ENCODE peak calls at places on chromosomes 12 and 14, in nine cellular contexts. N is transverse colon, Q is sigmoid colon, Z is A549, B is K562, C is stomach, R is tibial nerve, U is suprapubic skin, H is upper lobe of left lung. Y is an unnamed sample.
A peak's percentile ranks its signal among the peaks of the same experiment; 100 is the strongest.

GRCh38 chr14:48936352-48936751 is 649.8 kb downstream of the RPS29 start:
- DNase-seq in N (no peak), Q (peak; percentile 64), Z (no peak), B (no peak), C (no peak), R (no peak), U (no peak), H (no peak), Y (no peak)

GRCh38 chr14:104794099-104794498 is 1.4 kb downstream of the AKT1 start:
- DNase-seq in N (peak; percentile 68), Q (no peak), Z (peak; percentile 73), B (peak; percentile 70), C (peak; percentile 52), R (no peak), U (no peak), H (peak; percentile 82), Y (no peak)

GRCh38 chr12:20585055-20585625 is 110.0 kb upstream of the SLCO1C1 start:
- DNase-seq in N (no peak), Q (no peak), Z (no peak), B (no peak), C (no peak), R (no peak), U (no peak), H (no peak), Y (no peak)

GRCh38 chr14:99378782-99379214 is 101.9 kb downstream of the SETD3 start:
- DNase-seq in N (peak; percentile 24), Q (no peak), Z (peak; percentile 78), B (peak; percentile 23), C (no peak), R (no peak), U (no peak), H (peak; percentile 23), Y (no peak)

GRCh38 chr12:81229718-81230117 is 151.8 kb downstream of the ACSS3 start:
- DNase-seq in N (no peak), Q (no peak), Z (no peak), B (no peak), C (no peak), R (no peak), U (no peak), H (no peak), Y (no peak)

GRCh38 chr14:71403673-71404072 is 496.4 kb downstream of the PCNX1 start:
- DNase-seq in N (peak; percentile 14), Q (no peak), Z (no peak), B (no peak), C (no peak), R (no peak), U (no peak), H (no peak), Y (no peak)

GRCh38 chr14:99186956-99187690 is 84.9 kb downstream of the BCL11B start:
- DNase-seq in N (no peak), Q (no peak), Z (no peak), B (no peak), C (no peak), R (no peak), U (no peak), H (no peak), Y (no peak)

GRCh38 chr12:46391630-46392029 is 19.1 kb upstream of the SLC38A2 start:
- DNase-seq in N (no peak), Q (no peak), Z (no peak), B (no peak), C (no peak), R (peak; percentile 32), U (no peak), H (no peak), Y (no peak)

GRCh38 chr14:94328196-94328595 is 5.1 kb upstream of the SERPINA6 start:
- DNase-seq in N (no peak), Q (no peak), Z (no peak), B (no peak), C (no peak), R (no peak), U (no peak), H (no peak), Y (no peak)

GRCh38 chr12:70637286-70637685 is at the start of gene PTPRB:
- DNase-seq in N (no peak), Q (no peak), Z (no peak), B (no peak), C (no peak), R (no peak), U (no peak), H (no peak), Y (no peak)

GRCh38 chr12:45671254-45671653 is 58.3 kb upstream of the ARID2 start:
- DNase-seq in N (no peak), Q (no peak), Z (no peak), B (no peak), C (no peak), R (no peak), U (no peak), H (no peak), Y (no peak)

GRCh38 chr12:94553130-94553519 is 93.5 kb upstream of the CEP83 start:
- DNase-seq in N (no peak), Q (no peak), Z (no peak), B (no peak), C (no peak), R (no peak), U (no peak), H (no peak), Y (peak; percentile 64)

GRCh38 chr14:21308132-21308478 is 28.2 kb downstream of the RPGRIP1 start:
- DNase-seq in N (no peak), Q (no peak), Z (no peak), B (peak; percentile 31), C (no peak), R (no peak), U (no peak), H (no peak), Y (no peak)

GRCh38 chr14:99261916-99262787 is 9.8 kb downstream of the BCL11B start:
- DNase-seq in N (peak; percentile 57), Q (no peak), Z (no peak), B (no peak), C (peak; percentile 43), R (no peak), U (no peak), H (peak; percentile 55), Y (no peak)

GRCh38 chr14:76514599-76514998 is 138.7 kb downstream of the ESRRB start:
- DNase-seq in N (no peak), Q (no peak), Z (peak; percentile 63), B (peak; percentile 45), C (no peak), R (no peak), U (no peak), H (no peak), Y (no peak)

DNA sequence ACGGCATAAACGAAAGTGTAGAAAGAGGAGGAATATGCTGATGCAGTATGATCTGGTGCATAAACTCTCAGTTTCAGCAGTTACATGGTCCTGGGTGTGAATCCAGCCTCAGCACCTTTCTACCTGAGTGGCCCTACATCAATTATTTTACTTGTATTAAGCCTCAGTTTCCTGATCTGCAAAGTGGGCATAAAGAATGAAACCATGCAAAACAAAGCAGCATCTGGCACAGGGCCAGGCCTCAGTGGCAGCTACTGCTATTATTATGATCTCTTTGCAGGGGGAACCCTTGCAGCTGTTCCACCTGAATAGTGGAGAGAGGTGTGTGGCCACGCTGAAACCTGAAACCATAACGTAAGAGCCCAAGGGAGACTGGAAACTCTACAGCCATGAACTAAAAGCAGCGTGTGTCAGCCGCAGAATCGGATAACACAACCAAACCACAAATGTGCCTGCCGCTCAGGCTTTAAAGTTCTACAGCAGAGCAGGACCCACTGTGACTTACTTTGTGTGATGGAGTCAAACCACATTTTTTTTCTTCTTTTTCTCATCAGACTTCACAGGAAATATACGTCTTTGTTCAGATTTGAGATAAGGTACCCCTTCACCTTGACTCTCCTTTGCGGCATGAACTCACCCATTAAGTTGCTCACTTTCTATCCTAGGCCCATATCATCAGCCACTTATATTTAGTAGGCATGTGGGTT is 29.2 kb upstream of the FOS start:
- DNase-seq in N (peak; percentile 73), Q (no peak), Z (no peak), B (no peak), C (peak; percentile 59), R (no peak), U (no peak), H (peak; percentile 62), Y (no peak)
- TF ChIP-seq EP300 in N (no peak), Q (no peak), Z (no peak), B (no peak), C (no peak), R (no peak), U (no peak), H (peak; percentile 33), Y (no peak)

DNA sequence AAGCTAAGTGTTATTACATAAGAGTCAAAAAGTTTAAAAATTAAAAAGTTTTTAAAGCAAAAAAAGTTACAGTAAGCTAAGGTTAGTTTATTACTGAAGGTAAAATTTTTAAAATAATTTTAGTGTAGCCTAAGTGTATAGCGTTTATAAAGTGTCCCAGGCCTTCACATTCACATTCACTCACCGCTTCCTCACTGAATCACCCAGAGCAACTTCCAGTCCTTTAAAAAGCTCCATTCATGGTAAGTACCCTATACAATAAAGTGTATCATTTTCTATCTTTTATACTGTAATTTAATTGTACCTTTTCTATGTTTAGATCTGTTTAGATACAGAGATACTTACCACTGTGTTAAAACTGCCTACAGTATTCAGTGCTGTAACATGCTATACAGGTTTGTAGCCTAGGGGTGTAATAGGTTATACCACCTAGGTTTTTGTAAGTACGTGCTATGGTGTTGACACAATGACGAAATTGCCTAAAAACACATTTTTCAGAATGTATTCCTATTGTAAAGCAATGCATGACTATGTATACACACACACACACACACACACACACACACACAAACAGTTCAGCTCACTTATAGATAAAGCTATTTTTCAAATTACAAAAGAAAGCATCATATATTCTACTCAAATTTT is 3.7 kb downstream of the CLEC14A start:
- DNase-seq in N (no peak), Q (no peak), Z (no peak), B (no peak), C (no peak), R (no peak), U (no peak), H (no peak), Y (no peak)
- TF ChIP-seq POLR2A in N (no peak), Q (no peak), Z (no peak), B (no peak), C (no peak), R (no peak), U (no peak), H (no peak), Y (no peak)

GRCh38 chr12:92784356-92784755 is 81.6 kb downstream of the PLEKHG7 start:
- DNase-seq in N (no peak), Q (no peak), Z (no peak), B (no peak), C (no peak), R (no peak), U (no peak), H (no peak), Y (no peak)
- TF ChIP-seq EP300 in N (no peak), Q (no peak), Z (no peak), B (no peak), C (no peak), R (no peak), U (no peak), H (no peak), Y (no peak)

DNA sequence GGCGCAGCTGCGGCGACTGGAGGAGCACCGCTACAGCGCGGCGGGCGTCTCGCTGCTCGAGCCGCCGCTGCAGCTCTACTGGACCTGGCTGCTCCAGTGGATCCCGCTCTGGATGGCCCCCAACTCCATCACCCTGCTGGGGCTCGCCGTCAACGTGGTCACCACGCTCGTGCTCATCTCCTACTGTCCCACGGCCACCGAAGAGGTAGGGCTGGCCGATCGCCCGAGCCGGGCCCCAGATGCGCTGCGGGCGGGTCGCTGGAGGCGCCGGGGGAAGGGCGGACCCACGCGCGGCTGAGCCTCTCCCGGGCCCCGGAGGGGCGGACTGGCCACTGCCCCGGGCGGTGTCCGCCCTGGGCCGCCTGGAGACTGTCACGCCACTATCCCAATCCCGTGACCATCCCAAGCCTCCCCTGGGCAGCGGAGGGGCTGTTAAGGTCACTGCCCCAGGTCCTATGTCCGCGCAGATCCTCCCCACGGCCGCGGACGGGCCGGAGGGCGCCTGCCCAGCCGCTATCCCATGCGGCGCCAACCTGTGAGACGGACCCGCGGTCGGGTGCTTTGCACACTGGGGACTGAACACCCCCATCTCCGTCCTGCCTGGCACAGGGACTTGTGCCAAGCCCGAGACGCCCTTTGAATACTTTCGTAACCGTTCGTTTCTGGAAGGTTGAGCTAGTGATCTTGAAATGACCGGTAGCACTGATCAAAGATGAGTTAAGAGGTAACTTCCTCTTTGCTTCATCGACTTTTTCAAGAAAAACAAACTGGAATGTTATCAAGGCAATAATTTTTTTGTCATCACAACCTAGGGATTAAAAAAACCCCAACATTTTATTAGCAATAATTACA is 716 bp downstream of the CHPT1 start:
- DNase-seq in N (peak; percentile 68), Q (peak; percentile 82), Z (peak; percentile 37), B (peak; percentile 52), C (peak; percentile 64), R (peak; percentile 20), U (peak; percentile 80), H (peak; percentile 67), Y (peak; percentile 42)
- TF ChIP-seq POLR2A in N (peak; percentile 64), Q (no peak), Z (no peak), B (peak; percentile 47), C (no peak), R (peak; percentile 3), U (no peak), H (no peak), Y (no peak)

Y was measured in ovary.